ENCODE peak calls at places on chromosomes 12 and 14, in eight cellular contexts. G, T, J, C, I, B, L and D are unnamed samples.

GRCh38 chr14:105087963-105088811 is 23.0 kb upstream of the GPR132 start:
- DNase-seq in I (no peak), B (no peak), G (peak; percentile 78), C (peak; percentile 72), J (peak; percentile 84), L (no peak), T (peak; percentile 42), D (peak; percentile 90)

GRCh38 chr14:76662580-76662979 is 98.7 kb upstream of the VASH1 start:
- DNase-seq in I (no peak), B (no peak), T (no peak), L (no peak), C (no peak), J (no peak), G (no peak), D (no peak)

GRCh38 chr14:101334656-101335055 is 226.6 kb upstream of the DIO3 start:
- DNase-seq in L (no peak), B (no peak), G (no peak), I (no peak), C (no peak), J (no peak), T (no peak), D (peak; percentile 33)

GRCh38 chr12:68332726-68333630 is 816 bp upstream of the MDM1 start:
- DNase-seq in J (peak; percentile 35), I (no peak), L (no peak), G (no peak), C (peak; percentile 14), T (no peak), B (no peak), D (no peak)

GRCh38 chr14:21475767-21476525 is 813 bp downstream of the RAB2B start:
- DNase-seq in G (no peak), I (no peak), B (peak; percentile 18), J (no peak), L (no peak), T (no peak), C (no peak), D (no peak)

GRCh38 chr12:127245009-127245408 is 1022.0 kb upstream of the TMEM132C start:
- DNase-seq in G (no peak), I (no peak), J (peak; percentile 55), L (no peak), T (no peak), C (peak; percentile 73), B (no peak), D (no peak)

GRCh38 chr12:74846116-74846515 is 308.5 kb downstream of the ATXN7L3B start:
- DNase-seq in J (no peak), C (no peak), L (no peak), I (no peak), T (no peak), B (no peak), G (no peak), D (no peak)

GRCh38 chr12:111766608-111767361 is at the start of gene ALDH2:
- DNase-seq in B (peak; percentile 6), C (no peak), I (peak; percentile 69), J (peak; percentile 61), G (peak; percentile 96), T (peak; percentile 99), L (no peak), D (peak; percentile 88)

GRCh38 chr12:10368206-10369171 is 21.4 kb downstream of the KLRK1 start:
- DNase-seq in B (no peak), T (no peak), C (no peak), I (no peak), L (no peak), J (no peak), G (no peak), D (no peak)

GRCh38 chr14:99950191-99950590 is 115.0 kb upstream of the EVL start:
- DNase-seq in I (no peak), L (no peak), J (no peak), B (no peak), C (no peak), G (no peak), T (no peak), D (no peak)

GRCh38 chr14:77043177-77043983 is 14.9 kb upstream of the IRF2BPL start:
- DNase-seq in B (no peak), L (no peak), T (no peak), J (peak; percentile 95), I (no peak), G (no peak), C (peak; percentile 93), D (no peak)

GRCh38 chr12:52285851-52286530 is 5.3 kb downstream of the KRT81 start:
- DNase-seq in L (no peak), I (no peak), T (no peak), G (no peak), B (no peak), C (peak; percentile 22), J (no peak), D (no peak)

GRCh38 chr12:6215120-6215807 is 15.1 kb downstream of the CD9 start:
- DNase-seq in B (no peak), I (no peak), C (no peak), T (no peak), J (no peak), G (peak; percentile 94), L (no peak), D (no peak)
- TF ChIP-seq EZH2phosphoT487 in B (no peak), I (no peak), C (no peak), T (no peak), J (no peak), G (no peak), L (no peak), D (no peak)

DNA sequence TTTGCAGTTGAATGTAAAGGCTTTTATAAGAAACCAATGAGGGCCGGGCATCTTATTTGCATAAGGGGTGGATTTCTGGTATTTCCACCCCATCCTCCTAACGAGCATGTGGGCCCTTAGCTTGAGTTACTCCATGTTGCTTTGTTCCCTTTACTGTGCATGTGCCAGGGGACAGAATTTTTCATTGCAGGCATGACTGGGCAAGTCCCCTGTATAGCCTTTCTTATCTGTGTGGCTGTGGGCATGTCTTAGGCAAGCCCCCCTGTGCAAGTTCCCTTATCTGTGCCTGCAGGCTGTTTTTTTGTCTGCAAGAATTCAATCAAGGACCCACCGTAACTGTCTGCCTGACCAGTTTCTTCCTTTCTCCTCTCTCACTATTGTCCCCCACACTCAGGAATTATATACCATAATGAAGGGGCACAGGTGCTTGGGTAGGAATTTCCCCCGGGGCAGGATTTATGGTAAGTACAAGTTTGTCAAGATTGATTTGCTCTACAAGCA is 152.2 kb upstream of the CNOT2 start:
- DNase-seq in J (no peak), C (no peak), G (no peak), L (no peak), I (no peak), T (no peak), B (no peak), D (no peak)
- H3K27ac ChIP-seq in J (no peak overlapping the region), C (no peak overlapping the region), G (no peak overlapping the region), L (no peak overlapping the region), I (no peak overlapping the region), T (no peak overlapping the region), B (no peak overlapping the region), D (no peak overlapping the region)

DNA sequence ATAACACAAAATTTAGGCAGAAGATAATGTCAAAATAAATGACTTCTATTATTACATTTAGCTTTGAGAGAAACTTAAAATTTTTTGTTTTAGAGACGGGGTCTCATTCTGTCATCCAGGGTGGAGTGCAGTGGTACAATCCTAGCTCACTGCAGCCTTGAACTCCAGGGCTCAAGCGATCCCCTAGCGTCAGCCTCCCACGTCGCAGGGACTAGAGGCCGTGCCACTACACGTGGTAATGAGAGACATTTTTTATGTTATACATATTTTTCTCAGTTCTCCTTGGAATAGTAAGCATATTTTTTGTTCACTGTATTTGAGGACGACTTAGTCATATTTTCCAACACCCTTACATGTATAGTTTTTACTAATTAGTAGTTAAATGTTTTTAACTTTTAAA is 21.5 kb upstream of the NUDT4 start:
- DNase-seq in L (no peak), J (no peak), I (no peak), C (no peak), T (no peak), B (no peak), G (no peak), D (no peak)
- H3K9me2 ChIP-seq in L (no peaks in the 10 kb centered on the region), J (no peaks in the 10 kb centered on the region), I (no peaks in the 10 kb centered on the region), C (no peaks in the 10 kb centered on the region), T (no peaks in the 10 kb centered on the region), B (peaks cover 3% of the 10 kb centered on the region), G (peaks cover 3% of the 10 kb centered on the region), D (no peaks in the 10 kb centered on the region)

GRCh38 chr12:92290881-92291280 is 145.2 kb upstream of the BTG1 start:
- DNase-seq in B (no peak), T (no peak), L (no peak), C (no peak), I (no peak), G (no peak), J (no peak), D (no peak)
- TF ChIP-seq EZH2phosphoT487 in B (no peak), T (no peak), L (no peak), C (no peak), I (no peak), G (no peak), J (no peak), D (no peak)

DNA sequence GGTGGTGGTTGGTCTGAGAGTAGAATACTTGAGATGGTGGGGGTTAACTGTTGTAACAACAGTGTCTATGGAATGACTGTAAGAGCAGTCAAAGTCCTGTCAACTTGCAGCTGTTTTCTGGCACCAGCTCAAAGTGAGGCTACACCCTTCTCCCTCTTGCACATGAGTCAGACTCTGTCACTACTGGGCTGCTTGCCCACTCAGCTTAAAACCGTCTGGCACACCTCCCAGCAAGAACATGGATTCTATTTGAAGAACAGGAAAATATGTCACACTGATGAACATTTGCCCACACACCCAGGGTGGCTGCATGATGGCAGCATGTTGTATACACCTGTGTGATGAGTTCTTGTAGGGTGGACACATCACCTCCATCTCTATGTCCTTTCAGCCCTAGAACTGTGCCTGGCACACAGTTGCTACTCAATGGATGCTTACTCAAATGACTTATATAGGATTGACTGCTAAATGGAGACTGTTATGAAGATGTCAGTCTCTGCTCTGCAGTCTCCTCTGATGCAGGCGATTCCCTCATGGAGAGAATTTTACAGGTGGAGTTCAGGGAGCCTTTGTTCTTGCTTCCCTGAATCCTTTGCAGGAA is 19.3 kb upstream of the SERPINA6 start:
- DNase-seq in L (no peak), C (peak; percentile 93), J (peak; percentile 100), I (no peak), B (peak; percentile 95), T (peak; percentile 19), G (no peak), D (peak; percentile 92)
- H3K27ac ChIP-seq in L (no peak overlapping the region), C (peak overlapping the region; percentile 51), J (peak overlapping the region; percentile 82), I (no peak overlapping the region), B (no peak overlapping the region), T (no peak overlapping the region), G (no peak overlapping the region), D (peak overlapping the region; percentile 72)

GRCh38 chr14:23130875-23131274 is 11.8 kb upstream of the CEBPE start:
- DNase-seq in L (no peak), I (no peak), B (no peak), J (no peak), T (no peak), G (no peak), C (no peak), D (no peak)
- H3K9me2 ChIP-seq in L (no peaks in the 10 kb centered on the region), I (no peaks in the 10 kb centered on the region), B (no peaks in the 10 kb centered on the region), J (no peaks in the 10 kb centered on the region), T (no peaks in the 10 kb centered on the region), G (no peaks in the 10 kb centered on the region), C (no peaks in the 10 kb centered on the region), D (no peaks in the 10 kb centered on the region)

GRCh38 chr14:92692822-92693226 is 55.6 kb downstream of the LGMN start:
- DNase-seq in T (peak; percentile 61), L (peak; percentile 16), I (no peak), C (peak; percentile 60), J (peak; percentile 20), B (no peak), G (no peak), D (no peak)
- TF ChIP-seq EZH2phosphoT487 in T (no peak), L (no peak), I (no peak), C (no peak), J (no peak), B (no peak), G (no peak), D (no peak)

GRCh38 chr12:77401062-77401461 is 335.7 kb upstream of the E2F7 start:
- DNase-seq in G (no peak), B (no peak), J (peak; percentile 27), L (no peak), C (no peak), T (no peak), I (no peak), D (no peak)
- H3K27ac ChIP-seq in G (no peak overlapping the region), B (no peak overlapping the region), J (no peak overlapping the region), L (no peak overlapping the region), C (no peak overlapping the region), T (peak overlapping the region; percentile 36), I (no peak overlapping the region), D (no peak overlapping the region)